ENCODE peak calls at places on chromosomes 6 and 20, in nine cellular contexts. One of them, this sample, is unnamed.

GRCh38 chr6:83443516-83443915 is 12.7 kb upstream of the ME1 start:
- DNase-seq in thoracic aorta: no peak
- DNase-seq in tibial artery: no peak
- DNase-seq in PC-3: no peak
- DNase-seq in right cardiac atrium: no peak
- DNase-seq in fibroblast of lung: no peak
- DNase-seq in suprapubic skin: no peak
- DNase-seq in spleen: no peak
- DNase-seq in gastrocnemius medialis: no peak
- DNase-seq in this sample: no peak

GRCh38 chr6:22785036-22785435 is 215.7 kb downstream of the HDGFL1 start:
- DNase-seq in thoracic aorta: no peak
- DNase-seq in tibial artery: no peak
- DNase-seq in PC-3: no peak
- DNase-seq in right cardiac atrium: no peak
- DNase-seq in fibroblast of lung: peak; percentile 28
- DNase-seq in suprapubic skin: no peak
- DNase-seq in spleen: no peak
- DNase-seq in gastrocnemius medialis: no peak
- DNase-seq in this sample: no peak

GRCh38 chr6:128131566-128131965 is 230.7 kb upstream of the THEMIS start:
- DNase-seq in thoracic aorta: no peak
- DNase-seq in tibial artery: no peak
- DNase-seq in PC-3: peak; percentile 44
- DNase-seq in right cardiac atrium: no peak
- DNase-seq in fibroblast of lung: peak; percentile 75
- DNase-seq in suprapubic skin: no peak
- DNase-seq in spleen: no peak
- DNase-seq in gastrocnemius medialis: no peak
- DNase-seq in this sample: no peak

GRCh38 chr6:137697267-137697938 is 169.7 kb upstream of the TNFAIP3 start:
- DNase-seq in thoracic aorta: no peak
- DNase-seq in tibial artery: no peak
- DNase-seq in PC-3: peak; percentile 17
- DNase-seq in right cardiac atrium: no peak
- DNase-seq in fibroblast of lung: peak; percentile 44
- DNase-seq in suprapubic skin: no peak
- DNase-seq in spleen: no peak
- DNase-seq in gastrocnemius medialis: no peak
- DNase-seq in this sample: no peak

GRCh38 chr6:117829594-117830319 is 77.3 kb upstream of the SLC35F1 start:
- DNase-seq in thoracic aorta: no peak
- DNase-seq in tibial artery: no peak
- DNase-seq in PC-3: peak; percentile 47
- DNase-seq in right cardiac atrium: no peak
- DNase-seq in fibroblast of lung: peak; percentile 22
- DNase-seq in suprapubic skin: no peak
- DNase-seq in spleen: no peak
- DNase-seq in gastrocnemius medialis: no peak
- DNase-seq in this sample: peak; percentile 71

GRCh38 chr20:9359561-9360308 is 154.7 kb upstream of the LAMP5 start:
- DNase-seq in thoracic aorta: no peak
- DNase-seq in tibial artery: peak; percentile 40
- DNase-seq in PC-3: peak; percentile 78
- DNase-seq in right cardiac atrium: peak; percentile 26
- DNase-seq in fibroblast of lung: peak; percentile 82
- DNase-seq in suprapubic skin: no peak
- DNase-seq in spleen: no peak
- DNase-seq in gastrocnemius medialis: peak; percentile 8
- DNase-seq in this sample: peak; percentile 66

GRCh38 chr20:38460040-38460623 is 12.5 kb upstream of the RALGAPB start:
- DNase-seq in thoracic aorta: no peak
- DNase-seq in tibial artery: no peak
- DNase-seq in PC-3: peak; percentile 91
- DNase-seq in right cardiac atrium: no peak
- DNase-seq in fibroblast of lung: peak; percentile 71
- DNase-seq in suprapubic skin: peak; percentile 9
- DNase-seq in spleen: no peak
- DNase-seq in gastrocnemius medialis: no peak
- DNase-seq in this sample: peak; percentile 91

GRCh38 chr6:63351995-63352586 is 32.3 kb upstream of the LGSN start:
- DNase-seq in thoracic aorta: no peak
- DNase-seq in tibial artery: no peak
- DNase-seq in PC-3: peak; percentile 45
- DNase-seq in right cardiac atrium: no peak
- DNase-seq in fibroblast of lung: peak; percentile 80
- DNase-seq in suprapubic skin: no peak
- DNase-seq in spleen: no peak
- DNase-seq in gastrocnemius medialis: no peak
- DNase-seq in this sample: peak; percentile 5

GRCh38 chr20:33890557-33890956 is 79.4 kb downstream of the CHMP4B start:
- DNase-seq in thoracic aorta: no peak
- DNase-seq in tibial artery: no peak
- DNase-seq in PC-3: no peak
- DNase-seq in right cardiac atrium: no peak
- DNase-seq in fibroblast of lung: no peak
- DNase-seq in suprapubic skin: no peak
- DNase-seq in spleen: no peak
- DNase-seq in gastrocnemius medialis: no peak
- DNase-seq in this sample: no peak

GRCh38 chr6:107763959-107764358 is 60.2 kb downstream of the SCML4 start:
- DNase-seq in thoracic aorta: no peak
- DNase-seq in tibial artery: no peak
- DNase-seq in PC-3: no peak
- DNase-seq in right cardiac atrium: no peak
- DNase-seq in fibroblast of lung: peak; percentile 21
- DNase-seq in suprapubic skin: no peak
- DNase-seq in spleen: no peak
- DNase-seq in gastrocnemius medialis: no peak
- DNase-seq in this sample: no peak

GRCh38 chr6:169864148-169865030 is 113.0 kb downstream of the ERMARD start:
- DNase-seq in thoracic aorta: no peak
- DNase-seq in tibial artery: peak; percentile 11
- DNase-seq in PC-3: no peak
- DNase-seq in right cardiac atrium: no peak
- DNase-seq in fibroblast of lung: no peak
- DNase-seq in suprapubic skin: no peak
- DNase-seq in spleen: peak; percentile 65
- DNase-seq in gastrocnemius medialis: no peak
- DNase-seq in this sample: no peak

GRCh38 chr6:75402296-75402695 is 91.3 kb downstream of the FILIP1 start:
- DNase-seq in thoracic aorta: peak; percentile 39
- DNase-seq in tibial artery: peak; percentile 50
- DNase-seq in PC-3: peak; percentile 54
- DNase-seq in right cardiac atrium: peak; percentile 22
- DNase-seq in fibroblast of lung: peak; percentile 57
- DNase-seq in suprapubic skin: no peak
- DNase-seq in spleen: no peak
- DNase-seq in gastrocnemius medialis: peak; percentile 69
- DNase-seq in this sample: no peak

GRCh38 chr20:8094845-8095244 is 37.2 kb upstream of the PLCB1 start:
- DNase-seq in thoracic aorta: no peak
- DNase-seq in tibial artery: no peak
- DNase-seq in PC-3: peak; percentile 70
- DNase-seq in right cardiac atrium: no peak
- DNase-seq in fibroblast of lung: peak; percentile 76
- DNase-seq in suprapubic skin: no peak
- DNase-seq in spleen: no peak
- DNase-seq in gastrocnemius medialis: no peak
- DNase-seq in this sample: peak; percentile 21

GRCh38 chr20:45311589-45312211 is 3.6 kb upstream of the MATN4 start:
- DNase-seq in thoracic aorta: no peak
- DNase-seq in tibial artery: peak; percentile 35
- DNase-seq in PC-3: peak; percentile 81
- DNase-seq in right cardiac atrium: peak; percentile 64
- DNase-seq in fibroblast of lung: peak; percentile 38
- DNase-seq in suprapubic skin: no peak
- DNase-seq in spleen: peak; percentile 89
- DNase-seq in gastrocnemius medialis: no peak
- DNase-seq in this sample: peak; percentile 78

GRCh38 chr6:121896771-121897170 is 461.3 kb downstream of the GJA1 start:
- DNase-seq in thoracic aorta: no peak
- DNase-seq in tibial artery: no peak
- DNase-seq in PC-3: no peak
- DNase-seq in right cardiac atrium: no peak
- DNase-seq in fibroblast of lung: peak; percentile 24
- DNase-seq in suprapubic skin: no peak
- DNase-seq in spleen: no peak
- DNase-seq in gastrocnemius medialis: no peak
- DNase-seq in this sample: no peak

GRCh38 chr6:132320007-132320406 is 81.3 kb downstream of the MOXD1 start:
- DNase-seq in thoracic aorta: no peak
- DNase-seq in tibial artery: no peak
- DNase-seq in PC-3: no peak
- DNase-seq in right cardiac atrium: no peak
- DNase-seq in fibroblast of lung: peak; percentile 62
- DNase-seq in suprapubic skin: no peak
- DNase-seq in spleen: no peak
- DNase-seq in gastrocnemius medialis: no peak
- DNase-seq in this sample: no peak

GRCh38 chr6:12415980-12416598 is 125.9 kb downstream of the EDN1 start:
- DNase-seq in thoracic aorta: no peak
- DNase-seq in tibial artery: no peak
- DNase-seq in PC-3: peak; percentile 48
- DNase-seq in right cardiac atrium: no peak
- DNase-seq in fibroblast of lung: no peak
- DNase-seq in suprapubic skin: no peak
- DNase-seq in spleen: no peak
- DNase-seq in gastrocnemius medialis: no peak
- DNase-seq in this sample: no peak
- H3K4me1 ChIP-seq in thoracic aorta: peaks cover 11% of the 10 kb centered on the region
- H3K4me1 ChIP-seq in tibial artery: peaks cover 46% of the 10 kb centered on the region
- H3K4me1 ChIP-seq in PC-3: peaks cover 26% of the 10 kb centered on the region
- H3K4me1 ChIP-seq in right cardiac atrium: no peaks in the 10 kb centered on the region
- H3K4me1 ChIP-seq in fibroblast of lung: no peaks in the 10 kb centered on the region
- H3K4me1 ChIP-seq in suprapubic skin: no peaks in the 10 kb centered on the region
- H3K4me1 ChIP-seq in spleen: no peaks in the 10 kb centered on the region
- H3K4me1 ChIP-seq in gastrocnemius medialis: no peaks in the 10 kb centered on the region
- H3K4me1 ChIP-seq in this sample: no peaks in the 10 kb centered on the region

GRCh38 chr6:35492664-35493284 is 4.1 kb downstream of the TEAD3 start:
- DNase-seq in thoracic aorta: no peak
- DNase-seq in tibial artery: no peak
- DNase-seq in PC-3: no peak
- DNase-seq in right cardiac atrium: no peak
- DNase-seq in fibroblast of lung: no peak
- DNase-seq in suprapubic skin: no peak
- DNase-seq in spleen: no peak
- DNase-seq in gastrocnemius medialis: no peak
- DNase-seq in this sample: no peak
- H3K4me1 ChIP-seq in thoracic aorta: peaks cover 79% of the 10 kb centered on the region
- H3K4me1 ChIP-seq in tibial artery: peaks cover 81% of the 10 kb centered on the region
- H3K4me1 ChIP-seq in PC-3: peaks cover 36% of the 10 kb centered on the region
- H3K4me1 ChIP-seq in right cardiac atrium: peaks cover 9% of the 10 kb centered on the region
- H3K4me1 ChIP-seq in fibroblast of lung: peaks cover 47% of the 10 kb centered on the region
- H3K4me1 ChIP-seq in suprapubic skin: peaks cover 87% of the 10 kb centered on the region
- H3K4me1 ChIP-seq in spleen: peaks cover 92% of the 10 kb centered on the region
- H3K4me1 ChIP-seq in gastrocnemius medialis: peaks cover 63% of the 10 kb centered on the region
- H3K4me1 ChIP-seq in this sample: peaks cover 65% of the 10 kb centered on the region

GRCh38 chr6:14476793-14477531 is 359.4 kb downstream of the CD83 start:
- DNase-seq in thoracic aorta: no peak
- DNase-seq in tibial artery: peak; percentile 57
- DNase-seq in PC-3: no peak
- DNase-seq in right cardiac atrium: peak; percentile 57
- DNase-seq in fibroblast of lung: peak; percentile 98
- DNase-seq in suprapubic skin: no peak
- DNase-seq in spleen: no peak
- DNase-seq in gastrocnemius medialis: no peak
- DNase-seq in this sample: no peak

GRCh38 chr6:14472964-14473363 is 355.4 kb downstream of the CD83 start:
- DNase-seq in thoracic aorta: no peak
- DNase-seq in tibial artery: no peak
- DNase-seq in PC-3: no peak
- DNase-seq in right cardiac atrium: no peak
- DNase-seq in fibroblast of lung: peak; percentile 42
- DNase-seq in suprapubic skin: no peak
- DNase-seq in spleen: no peak
- DNase-seq in gastrocnemius medialis: no peak
- DNase-seq in this sample: no peak

GRCh38 chr6:14477559-14477958 is 360.0 kb downstream of the CD83 start:
- DNase-seq in thoracic aorta: no peak
- DNase-seq in tibial artery: no peak
- DNase-seq in PC-3: no peak
- DNase-seq in right cardiac atrium: no peak
- DNase-seq in fibroblast of lung: no peak
- DNase-seq in suprapubic skin: no peak
- DNase-seq in spleen: no peak
- DNase-seq in gastrocnemius medialis: no peak
- DNase-seq in this sample: no peak

GRCh38 chr6:14474816-14475215 is 357.2 kb downstream of the CD83 start:
- DNase-seq in thoracic aorta: no peak
- DNase-seq in tibial artery: no peak
- DNase-seq in PC-3: no peak
- DNase-seq in right cardiac atrium: no peak
- DNase-seq in fibroblast of lung: no peak
- DNase-seq in suprapubic skin: no peak
- DNase-seq in spleen: no peak
- DNase-seq in gastrocnemius medialis: no peak
- DNase-seq in this sample: no peak

DNA sequence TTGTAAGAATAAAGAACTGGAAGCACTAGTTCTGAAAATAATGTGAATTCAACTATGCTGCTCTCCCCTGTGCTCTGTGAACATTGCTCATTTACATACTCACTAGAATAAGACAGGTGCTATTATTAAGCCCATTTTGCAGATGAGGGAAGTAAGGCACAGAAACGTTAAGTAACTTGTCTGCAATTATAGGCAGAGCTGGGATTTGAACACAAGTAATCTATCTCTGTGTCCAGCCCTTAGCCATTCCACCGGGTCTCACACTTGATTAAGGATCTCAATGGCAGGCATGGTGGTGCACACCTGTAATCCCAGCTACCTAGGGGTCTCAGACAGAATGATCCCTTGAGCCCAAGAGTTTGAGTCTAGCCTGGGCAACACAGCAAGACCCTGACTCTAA is 357.7 kb downstream of the CD83 start:
- DNase-seq in thoracic aorta: no peak
- DNase-seq in tibial artery: no peak
- DNase-seq in PC-3: no peak
- DNase-seq in right cardiac atrium: no peak
- DNase-seq in fibroblast of lung: no peak
- DNase-seq in suprapubic skin: no peak
- DNase-seq in spleen: no peak
- DNase-seq in gastrocnemius medialis: no peak
- DNase-seq in this sample: no peak
- H3K4me1 ChIP-seq in thoracic aorta: peaks cover 32% of the 10 kb centered on the region
- H3K4me1 ChIP-seq in tibial artery: peaks cover 35% of the 10 kb centered on the region
- H3K4me1 ChIP-seq in PC-3: no peaks in the 10 kb centered on the region
- H3K4me1 ChIP-seq in right cardiac atrium: peaks cover 15% of the 10 kb centered on the region
- H3K4me1 ChIP-seq in fibroblast of lung: peaks cover 12% of the 10 kb centered on the region
- H3K4me1 ChIP-seq in suprapubic skin: peaks cover 8% of the 10 kb centered on the region
- H3K4me1 ChIP-seq in spleen: peaks cover 19% of the 10 kb centered on the region
- H3K4me1 ChIP-seq in gastrocnemius medialis: peaks cover 20% of the 10 kb centered on the region
- H3K4me1 ChIP-seq in this sample: no peaks in the 10 kb centered on the region

DNA sequence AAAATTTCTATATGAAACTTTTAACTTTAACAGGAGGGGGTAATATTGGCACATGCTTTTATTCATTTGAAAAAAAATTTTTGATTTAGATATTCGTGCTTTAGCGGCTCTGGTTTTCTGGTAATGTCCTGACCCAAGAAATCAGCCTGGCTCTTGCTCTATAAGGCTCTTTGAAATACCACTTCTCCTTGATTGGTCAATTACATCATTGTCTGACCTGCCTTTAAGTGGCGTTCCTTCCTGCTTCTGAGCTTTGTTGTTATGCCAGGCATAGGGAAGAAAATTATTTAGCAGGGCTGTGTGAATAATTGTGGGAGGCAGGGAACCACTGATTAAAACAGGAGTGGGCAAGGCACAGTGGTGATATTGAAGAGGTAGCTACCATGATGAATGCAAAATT is 3.9 kb downstream of the RNF144B start:
- DNase-seq in thoracic aorta: no peak
- DNase-seq in tibial artery: no peak
- DNase-seq in PC-3: no peak
- DNase-seq in right cardiac atrium: no peak
- DNase-seq in fibroblast of lung: no peak
- DNase-seq in suprapubic skin: no peak
- DNase-seq in spleen: no peak
- DNase-seq in gastrocnemius medialis: no peak
- DNase-seq in this sample: no peak
- H3K4me1 ChIP-seq in thoracic aorta: peaks cover 47% of the 10 kb centered on the region
- H3K4me1 ChIP-seq in tibial artery: peaks cover 59% of the 10 kb centered on the region
- H3K4me1 ChIP-seq in PC-3: peaks cover 42% of the 10 kb centered on the region
- H3K4me1 ChIP-seq in right cardiac atrium: peaks cover 10% of the 10 kb centered on the region
- H3K4me1 ChIP-seq in fibroblast of lung: peaks cover 15% of the 10 kb centered on the region
- H3K4me1 ChIP-seq in suprapubic skin: peaks cover 55% of the 10 kb centered on the region
- H3K4me1 ChIP-seq in spleen: peaks cover 64% of the 10 kb centered on the region
- H3K4me1 ChIP-seq in gastrocnemius medialis: peaks cover 71% of the 10 kb centered on the region
- H3K4me1 ChIP-seq in this sample: no peaks in the 10 kb centered on the region